ENCODE peak calls at places on chromosomes 16 and 17, in four cellular contexts. One of them, this sample, is unnamed. For H3K36me3, the result is how much of the 10 kb centered on the place peaks cover.

GRCh38 chr16:51150159-51150893 is 744 bp downstream of the SALL1 start:
- DNase-seq in IMR-90: no peak
- DNase-seq in CD8-positive, alpha-beta memory T cell: no peak
- DNase-seq in transverse colon: no peak
- DNase-seq in this sample: no peak

GRCh38 chr17:82756166-82756565 is 4.3 kb downstream of the TBCD start:
- DNase-seq in CD8-positive, alpha-beta memory T cell: no peak
- DNase-seq in transverse colon: no peak
- DNase-seq in IMR-90: no peak
- DNase-seq in this sample: no peak

GRCh38 chr16:84595052-84595481 is 22.8 kb downstream of the COTL1 start:
- DNase-seq in CD8-positive, alpha-beta memory T cell: no peak
- DNase-seq in transverse colon: peak
- DNase-seq in IMR-90: no peak
- DNase-seq in this sample: no peak

GRCh38 chr17:71392715-71393567 is 727.9 kb upstream of the SOX9 start:
- DNase-seq in transverse colon: no peak
- DNase-seq in CD8-positive, alpha-beta memory T cell: no peak
- DNase-seq in IMR-90: peak
- DNase-seq in this sample: no peak

GRCh38 chr16:30539000-30539964 is 4.6 kb upstream of the ZNF747 start:
- DNase-seq in CD8-positive, alpha-beta memory T cell: no peak
- DNase-seq in IMR-90: no peak
- DNase-seq in transverse colon: no peak
- DNase-seq in this sample: no peak

GRCh38 chr17:44972953-44973352 is 4.8 kb upstream of the C1QL1 start:
- DNase-seq in CD8-positive, alpha-beta memory T cell: no peak
- DNase-seq in transverse colon: no peak
- DNase-seq in IMR-90: peak
- DNase-seq in this sample: no peak

GRCh38 chr17:41627316-41628072 is 3.1 kb upstream of the KRT17 start:
- DNase-seq in IMR-90: no peak
- DNase-seq in CD8-positive, alpha-beta memory T cell: no peak
- DNase-seq in transverse colon: no peak
- DNase-seq in this sample: no peak

GRCh38 chr16:58339452-58339938 is 44.7 kb upstream of the PRSS54 start:
- DNase-seq in IMR-90: no peak
- DNase-seq in transverse colon: no peak
- DNase-seq in CD8-positive, alpha-beta memory T cell: no peak
- DNase-seq in this sample: no peak

GRCh38 chr16:26664086-26664485 is 402.6 kb upstream of the C16orf82 start:
- DNase-seq in transverse colon: no peak
- DNase-seq in CD8-positive, alpha-beta memory T cell: no peak
- DNase-seq in IMR-90: no peak
- DNase-seq in this sample: no peak

GRCh38 chr17:58315281-58315711 is 13.3 kb downstream of the TSPOAP1 start:
- DNase-seq in CD8-positive, alpha-beta memory T cell: no peak
- DNase-seq in transverse colon: no peak
- DNase-seq in IMR-90: no peak
- DNase-seq in this sample: no peak

GRCh38 chr17:47332287-47332686 is 8.5 kb downstream of the EFCAB13 start:
- DNase-seq in transverse colon: no peak
- DNase-seq in CD8-positive, alpha-beta memory T cell: no peak
- DNase-seq in IMR-90: no peak
- DNase-seq in this sample: no peak

GRCh38 chr17:80175411-80175810 is 5.6 kb downstream of the CARD14 start:
- DNase-seq in CD8-positive, alpha-beta memory T cell: no peak
- DNase-seq in transverse colon: no peak
- DNase-seq in IMR-90: no peak
- DNase-seq in this sample: no peak

GRCh38 chr17:28973414-28973813 is 22.1 kb upstream of the PHF12 start:
- DNase-seq in CD8-positive, alpha-beta memory T cell: no peak
- DNase-seq in IMR-90: peak
- DNase-seq in transverse colon: no peak
- DNase-seq in this sample: no peak

GRCh38 chr17:74815671-74816370 is 39.7 kb upstream of the NAT9 start:
- DNase-seq in CD8-positive, alpha-beta memory T cell: no peak
- DNase-seq in IMR-90: no peak
- DNase-seq in transverse colon: no peak
- DNase-seq in this sample: no peak

GRCh38 chr16:87642491-87642890 is 40.2 kb downstream of the JPH3 start:
- DNase-seq in transverse colon: no peak
- DNase-seq in IMR-90: no peak
- DNase-seq in CD8-positive, alpha-beta memory T cell: no peak
- DNase-seq in this sample: no peak

GRCh38 chr16:51149721-51150158 is 1.3 kb downstream of the SALL1 start:
- DNase-seq in IMR-90: no peak
- DNase-seq in transverse colon: no peak
- DNase-seq in CD8-positive, alpha-beta memory T cell: no peak
- DNase-seq in this sample: no peak

GRCh38 chr16:66509576-66509975 is 40.3 kb downstream of the TK2 start:
- DNase-seq in IMR-90: no peak
- DNase-seq in transverse colon: no peak
- DNase-seq in CD8-positive, alpha-beta memory T cell: no peak
- DNase-seq in this sample: no peak

GRCh38 chr17:81386646-81387234 is 8.5 kb upstream of the BAHCC1 start:
- DNase-seq in IMR-90: no peak
- DNase-seq in CD8-positive, alpha-beta memory T cell: no peak
- DNase-seq in transverse colon: peak
- DNase-seq in this sample: no peak

GRCh38 chr17:34308376-34308775 is 10.9 kb upstream of the CCL8 start:
- DNase-seq in IMR-90: no peak
- DNase-seq in transverse colon: no peak
- DNase-seq in CD8-positive, alpha-beta memory T cell: no peak
- DNase-seq in this sample: no peak

GRCh38 chr16:50634947-50635346 is 46.2 kb downstream of the SNX20 start:
- DNase-seq in transverse colon: no peak
- DNase-seq in IMR-90: no peak
- DNase-seq in CD8-positive, alpha-beta memory T cell: no peak
- DNase-seq in this sample: no peak

GRCh38 chr16:23651943-23652468 is 10.7 kb downstream of the DCTN5 start:
- DNase-seq in transverse colon: no peak
- DNase-seq in CD8-positive, alpha-beta memory T cell: no peak
- DNase-seq in IMR-90: no peak
- DNase-seq in this sample: no peak

DNA sequence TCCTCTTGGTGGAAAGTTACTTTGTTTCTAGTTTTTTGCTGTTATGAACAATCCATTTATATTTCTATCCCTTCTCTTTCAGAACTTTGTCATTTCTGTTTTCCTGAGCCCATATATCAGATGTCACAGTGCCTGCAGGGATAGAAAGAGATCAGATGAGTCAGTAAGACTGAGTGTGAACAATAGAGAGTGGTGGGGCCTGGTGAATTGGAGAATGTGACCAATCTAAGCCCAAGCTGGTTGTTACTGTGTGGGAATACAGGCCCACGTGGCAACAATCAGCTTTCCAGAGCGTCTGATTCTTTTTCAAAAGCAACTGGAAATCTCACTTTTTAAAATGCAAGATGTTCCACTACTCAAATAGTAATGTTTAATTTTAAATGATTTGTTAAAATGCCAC is 9.4 kb downstream of the DCTN5 start:
- DNase-seq in CD8-positive, alpha-beta memory T cell: no peak
- DNase-seq in IMR-90: peak
- DNase-seq in transverse colon: no peak
- DNase-seq in this sample: no peak
- H3K36me3 ChIP-seq in CD8-positive, alpha-beta memory T cell: under half
- H3K36me3 ChIP-seq in IMR-90: under half
- H3K36me3 ChIP-seq in transverse colon: under half
- H3K36me3 ChIP-seq in this sample: under half

GRCh38 chr16:28537076-28537475 is 1.7 kb downstream of the NUPR1 start:
- DNase-seq in CD8-positive, alpha-beta memory T cell: no peak
- DNase-seq in transverse colon: no peak
- DNase-seq in IMR-90: no peak
- DNase-seq in this sample: no peak

GRCh38 chr16:28543072-28543471 is 4.3 kb upstream of the NUPR1 start:
- DNase-seq in transverse colon: peak
- DNase-seq in IMR-90: no peak
- DNase-seq in CD8-positive, alpha-beta memory T cell: no peak
- DNase-seq in this sample: no peak

GRCh38 chr16:28538733-28539596 is at the start of gene NUPR1:
- DNase-seq in transverse colon: peak
- DNase-seq in IMR-90: peak
- DNase-seq in CD8-positive, alpha-beta memory T cell: no peak
- DNase-seq in this sample: no peak

GRCh38 chr16:28534542-28535373 is 4.0 kb downstream of the NUPR1 start:
- DNase-seq in IMR-90: no peak
- DNase-seq in CD8-positive, alpha-beta memory T cell: no peak
- DNase-seq in transverse colon: peak
- DNase-seq in this sample: no peak

DNA sequence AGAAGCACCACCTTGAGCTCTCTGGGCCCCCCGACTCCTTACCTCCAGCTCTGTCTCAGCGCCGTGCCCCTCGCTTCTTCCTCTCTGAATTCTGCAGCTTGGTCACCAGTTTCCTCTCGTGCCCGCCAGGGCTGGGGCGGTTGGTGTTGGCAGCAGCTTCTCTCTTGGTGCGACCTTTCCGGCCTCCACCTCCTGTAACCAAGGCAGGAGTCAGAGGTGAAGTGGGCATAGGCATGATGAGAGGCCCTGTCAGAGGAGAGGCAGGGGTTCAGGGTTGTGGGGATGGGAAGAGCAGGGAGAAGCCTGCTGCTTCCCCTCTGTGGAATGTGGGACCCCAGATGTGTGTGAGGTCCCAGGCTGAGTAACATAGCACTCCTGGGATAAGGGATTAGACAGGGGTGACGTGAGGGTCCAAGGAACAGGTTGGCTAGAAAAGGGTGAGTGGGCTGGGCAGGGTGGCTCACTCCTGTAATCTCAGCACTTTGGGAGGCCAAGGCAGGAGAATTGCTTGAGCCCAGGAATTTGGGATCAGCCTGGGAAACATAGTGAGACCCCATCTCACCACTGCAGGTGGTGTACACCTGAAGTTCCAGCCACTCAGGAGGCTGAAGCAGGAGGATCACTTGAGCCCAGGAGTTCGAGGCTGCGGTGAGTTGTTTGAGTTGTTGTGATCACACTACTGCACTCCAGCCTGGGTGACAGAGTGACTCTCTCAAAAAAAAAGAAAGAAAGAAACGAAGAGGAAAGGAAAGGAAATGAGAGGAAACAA is 626 bp downstream of the NUPR1 start:
- DNase-seq in transverse colon: peak
- DNase-seq in CD8-positive, alpha-beta memory T cell: no peak
- DNase-seq in IMR-90: no peak
- DNase-seq in this sample: no peak
- H3K4me3 ChIP-seq in transverse colon: peak
- H3K4me3 ChIP-seq in CD8-positive, alpha-beta memory T cell: no peak
- H3K4me3 ChIP-seq in IMR-90: peak
- H3K4me3 ChIP-seq in this sample: no peak

DNA sequence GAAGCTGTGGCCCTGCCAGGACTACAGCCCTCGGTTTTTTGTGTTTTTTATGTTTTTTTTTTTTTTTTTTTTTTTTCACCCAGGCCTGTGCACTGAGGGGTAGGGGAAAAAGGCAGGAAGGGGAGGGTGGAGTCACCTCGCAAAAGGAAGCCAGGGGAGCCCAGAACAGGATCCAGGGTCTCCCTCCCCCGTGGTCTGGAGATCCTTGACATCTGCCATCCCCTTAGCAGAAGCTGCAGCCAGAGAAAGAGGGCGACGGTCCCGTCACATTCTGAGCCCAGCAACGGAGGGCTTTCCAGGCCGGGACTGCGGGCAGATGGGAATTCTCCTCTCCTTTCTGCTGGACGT is 29.1 kb upstream of the PHOSPHO1 start:
- DNase-seq in CD8-positive, alpha-beta memory T cell: no peak
- DNase-seq in IMR-90: no peak
- DNase-seq in transverse colon: no peak
- DNase-seq in this sample: no peak
- H3K27ac ChIP-seq in CD8-positive, alpha-beta memory T cell: no peak
- H3K27ac ChIP-seq in IMR-90: no peak
- H3K27ac ChIP-seq in transverse colon: no peak
- H3K27ac ChIP-seq in this sample: no peak

GRCh38 chr17:62597920-62598319 is 29.6 kb upstream of the MRC2 start:
- DNase-seq in CD8-positive, alpha-beta memory T cell: no peak
- DNase-seq in IMR-90: no peak
- DNase-seq in transverse colon: no peak
- DNase-seq in this sample: no peak
- H3K36me3 ChIP-seq in CD8-positive, alpha-beta memory T cell: under half
- H3K36me3 ChIP-seq in IMR-90: under half
- H3K36me3 ChIP-seq in transverse colon: under half
- H3K36me3 ChIP-seq in this sample: half or more

GRCh38 chr16:85986931-85987749 is 88.2 kb downstream of the IRF8 start:
- DNase-seq in CD8-positive, alpha-beta memory T cell: peak
- DNase-seq in transverse colon: peak
- DNase-seq in IMR-90: no peak
- DNase-seq in this sample: no peak
- H3K4me3 ChIP-seq in CD8-positive, alpha-beta memory T cell: no peak
- H3K4me3 ChIP-seq in transverse colon: no peak
- H3K4me3 ChIP-seq in IMR-90: no peak
- H3K4me3 ChIP-seq in this sample: no peak

GRCh38 chr17:5785343-5785742 is 201.0 kb upstream of the NLRP1 start:
- DNase-seq in transverse colon: no peak
- DNase-seq in IMR-90: peak
- DNase-seq in CD8-positive, alpha-beta memory T cell: no peak
- DNase-seq in this sample: no peak
- H3K27ac ChIP-seq in transverse colon: no peak
- H3K27ac ChIP-seq in IMR-90: peak
- H3K27ac ChIP-seq in CD8-positive, alpha-beta memory T cell: no peak
- H3K27ac ChIP-seq in this sample: no peak

DNA sequence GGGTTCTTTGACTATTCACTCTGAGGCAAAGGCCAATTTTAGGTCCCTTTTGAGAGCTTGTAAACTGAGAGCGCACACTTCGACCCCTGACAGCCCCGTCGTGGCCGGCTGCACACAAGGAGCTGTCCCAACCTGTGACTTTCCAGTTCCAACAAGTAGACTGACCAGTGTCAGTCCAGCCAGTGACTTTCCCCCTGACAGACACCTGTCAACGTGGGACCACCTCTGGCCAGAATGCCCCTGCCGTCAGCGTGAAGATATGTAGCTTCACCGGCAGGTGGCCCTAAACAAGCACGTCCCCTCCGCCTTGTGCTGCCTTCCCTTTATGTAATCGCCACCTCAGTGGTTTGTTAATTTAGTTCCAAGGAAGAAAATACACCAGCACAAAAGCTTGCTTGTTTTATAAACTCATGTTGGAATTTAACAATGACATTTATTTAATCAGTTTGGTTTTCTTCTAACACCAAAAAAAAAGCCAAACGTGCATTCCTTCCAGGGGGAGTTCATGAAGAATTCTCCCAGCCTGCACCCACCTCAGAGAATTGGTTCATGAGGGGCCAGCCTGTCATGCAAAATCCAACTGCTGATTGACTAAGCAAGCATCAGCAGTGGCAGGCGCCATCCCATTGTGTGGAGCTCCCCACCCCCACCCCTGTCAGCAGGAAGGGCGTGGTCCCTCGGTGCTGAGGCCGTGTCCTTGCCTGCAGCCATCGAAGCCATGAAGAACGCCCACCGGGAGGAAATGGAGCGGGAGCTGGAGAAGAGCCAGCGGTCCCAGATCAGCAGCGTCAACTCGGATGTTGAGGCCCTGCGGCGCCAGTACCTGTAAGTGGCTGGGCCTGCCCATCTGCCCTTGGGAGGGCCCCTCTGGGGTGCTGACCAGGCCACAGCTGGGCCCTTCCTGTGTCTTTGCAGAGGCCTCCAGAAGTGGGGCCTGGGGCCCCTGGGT is 33.9 kb downstream of the PLD6 start:
- DNase-seq in transverse colon: no peak
- DNase-seq in CD8-positive, alpha-beta memory T cell: no peak
- DNase-seq in IMR-90: no peak
- DNase-seq in this sample: no peak
- H3K36me3 ChIP-seq in transverse colon: under half
- H3K36me3 ChIP-seq in CD8-positive, alpha-beta memory T cell: under half
- H3K36me3 ChIP-seq in IMR-90: half or more
- H3K36me3 ChIP-seq in this sample: under half